ENCODE peak calls at places on chromosome 19, in five cellular contexts. I, Q, R, N and L are unnamed samples.

GRCh38 chr19:40908981-40909380 is 26.9 kb upstream of the CYP2A7 start:
- DNase-seq in I (no peak), Q (no peak), N (no peak), R (peak), L (no peak)

GRCh38 chr19:5956323-5956722 is 21.6 kb downstream of the RANBP3 start:
- DNase-seq in N (no peak), I (no peak), R (no peak), Q (no peak), L (no peak)

GRCh38 chr19:30223866-30224688 is 148.1 kb upstream of the ZNF536 start:
- DNase-seq in N (no peak), R (no peak), Q (no peak), I (no peak), L (no peak)

GRCh38 chr19:6577410-6578125 is 13.4 kb downstream of the CD70 start:
- DNase-seq in R (no peak), N (peak), Q (no peak), I (peak), L (no peak)

GRCh38 chr19:45305421-45305820 is 17.3 kb downstream of the CKM start:
- DNase-seq in Q (peak), I (no peak), R (peak), N (no peak), L (no peak)

GRCh38 chr19:46515290-46515609 is 19.6 kb upstream of the PNMA8B start:
- DNase-seq in Q (no peak), I (no peak), R (no peak), N (no peak), L (no peak)

GRCh38 chr19:37348060-37348459 is 22.8 kb upstream of the ZNF527 start:
- DNase-seq in I (no peak), R (no peak), N (no peak), Q (no peak), L (no peak)

GRCh38 chr19:18377026-18377425 is 8.9 kb upstream of the GDF15 start:
- DNase-seq in I (no peak), N (no peak), R (no peak), Q (no peak), L (no peak)

GRCh38 chr19:18364826-18365528 is 21.0 kb upstream of the GDF15 start:
- DNase-seq in N (no peak), I (peak), R (peak), Q (peak), L (peak)

GRCh38 chr19:18677156-18677555 is 6.3 kb upstream of the CRTC1 start:
- DNase-seq in R (no peak), I (no peak), N (no peak), Q (no peak), L (no peak)

GRCh38 chr19:56107626-56108351 is 13.3 kb downstream of the ZNF787 start:
- DNase-seq in I (no peak), R (peak), N (no peak), Q (no peak), L (no peak)

GRCh38 chr19:37979547-37980082 is 72.6 kb downstream of the SIPA1L3 start:
- DNase-seq in I (no peak), R (no peak), N (peak), Q (peak), L (no peak)

GRCh38 chr19:33394006-33394722 is 20.7 kb downstream of the CEBPG start:
- DNase-seq in R (no peak), N (no peak), Q (peak), I (no peak), L (peak)

GRCh38 chr19:45821570-45821969 is 6.5 kb upstream of the RSPH6A start:
- DNase-seq in I (no peak), Q (no peak), N (no peak), R (no peak), L (no peak)

GRCh38 chr19:5265260-5265659 is 75.4 kb downstream of the PTPRS start:
- DNase-seq in I (no peak), N (no peak), R (no peak), Q (no peak), L (no peak)

GRCh38 chr19:4977299-4978174 is 8.6 kb downstream of the KDM4B start:
- DNase-seq in Q (peak), I (peak), R (no peak), N (no peak), L (peak)

DNA sequence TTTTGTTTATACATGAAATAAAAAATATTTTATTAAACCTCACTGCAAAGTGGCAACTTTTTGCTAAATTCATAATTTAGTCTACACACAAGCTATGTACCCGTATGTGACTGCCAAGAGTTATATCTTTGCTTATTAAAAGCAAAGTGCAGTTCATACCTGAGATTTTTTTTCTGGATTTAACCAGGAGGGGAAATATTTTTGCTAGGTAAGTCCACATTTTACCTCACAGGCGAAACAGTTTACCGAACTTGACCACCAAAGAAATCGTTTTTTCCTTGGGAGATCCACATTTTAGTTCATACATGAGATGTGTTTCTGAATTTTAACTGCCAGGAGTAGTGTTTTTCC is 12.2 kb upstream of the JSRP1 start:
- DNase-seq in R (no peak), I (no peak), N (no peak), Q (no peak), L (no peak)
- H3K4me3 ChIP-seq in R (peak), I (peak), N (peak), Q (no peak), L (peak)

GRCh38 chr19:1814391-1814790 is 2.3 kb upstream of the ATP8B3 start:
- DNase-seq in R (no peak), N (no peak), Q (no peak), I (no peak), L (no peak)

GRCh38 chr19:1813837-1814217 is 1.8 kb upstream of the ATP8B3 start:
- DNase-seq in I (no peak), Q (no peak), R (no peak), N (no peak), L (no peak)

GRCh38 chr19:1812426-1813196 is 535 bp upstream of the ATP8B3 start:
- DNase-seq in I (peak), N (peak), Q (peak), R (peak), L (peak)

GRCh38 chr19:1811942-1812425 is at the start of gene ATP8B3:
- DNase-seq in Q (no peak), R (peak), N (no peak), I (no peak), L (no peak)

DNA sequence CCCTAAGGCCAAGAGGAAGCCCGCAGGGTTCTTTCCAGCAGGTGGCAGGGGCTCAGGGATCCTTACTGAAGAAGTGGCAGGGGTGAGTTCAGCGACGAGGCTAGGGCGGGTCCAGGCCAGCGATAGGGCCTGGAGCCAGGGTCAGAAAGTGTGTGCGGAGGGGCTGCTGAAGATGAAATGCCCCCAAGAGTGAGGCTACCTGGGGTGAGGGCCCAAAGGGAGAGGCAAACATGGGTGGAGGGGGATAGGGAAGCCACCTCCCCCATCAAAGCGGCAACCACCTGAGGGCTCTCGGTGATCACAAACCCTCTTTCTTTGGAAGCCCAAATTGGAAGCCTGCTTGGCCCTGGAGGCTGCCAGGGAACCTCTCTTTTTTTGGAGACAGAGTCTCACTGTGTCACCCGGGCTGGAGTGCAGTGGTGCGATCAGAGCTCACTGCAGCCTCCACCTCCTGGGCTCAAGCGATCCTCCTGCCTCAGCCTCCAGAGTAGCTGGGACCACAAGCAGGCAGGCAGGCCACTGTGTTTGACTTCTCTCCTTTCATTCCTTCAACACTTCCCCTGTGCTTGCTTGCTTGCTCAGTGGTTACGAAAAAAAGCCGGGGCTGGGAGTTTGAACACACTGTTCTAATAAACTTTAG is 1.2 kb upstream of the ATP8B3 start:
- DNase-seq in I (no peak), R (no peak), N (no peak), Q (no peak), L (no peak)
- H3K4me3 ChIP-seq in I (peak), R (peak), N (peak), Q (peak), L (peak)

GRCh38 chr19:13734751-13735150 is 29.6 kb upstream of the MRI1 start:
- DNase-seq in I (no peak), R (no peak), N (no peak), Q (no peak), L (no peak)

GRCh38 chr19:13727798-13728197 is 36.5 kb upstream of the MRI1 start:
- DNase-seq in I (no peak), R (no peak), N (no peak), Q (peak), L (peak)

GRCh38 chr19:13729859-13730258 is 34.5 kb upstream of the MRI1 start:
- DNase-seq in R (no peak), Q (no peak), N (no peak), I (no peak), L (peak)

GRCh38 chr19:13731147-13731964 is 33.0 kb upstream of the MRI1 start:
- DNase-seq in R (peak), N (peak), I (peak), Q (peak), L (peak)

GRCh38 chr19:13732337-13732736 is 32.0 kb upstream of the MRI1 start:
- DNase-seq in R (no peak), Q (no peak), I (no peak), N (no peak), L (no peak)
- H3K4me3 ChIP-seq in R (peak), Q (peak), I (peak), N (peak), L (peak)

GRCh38 chr19:42424345-42424707 is 2.9 kb downstream of the LIPE start:
- DNase-seq in N (no peak), Q (no peak), I (no peak), R (no peak), L (no peak)
- H3K4me3 ChIP-seq in N (no peak), Q (peak), I (no peak), R (no peak), L (peak)

DNA sequence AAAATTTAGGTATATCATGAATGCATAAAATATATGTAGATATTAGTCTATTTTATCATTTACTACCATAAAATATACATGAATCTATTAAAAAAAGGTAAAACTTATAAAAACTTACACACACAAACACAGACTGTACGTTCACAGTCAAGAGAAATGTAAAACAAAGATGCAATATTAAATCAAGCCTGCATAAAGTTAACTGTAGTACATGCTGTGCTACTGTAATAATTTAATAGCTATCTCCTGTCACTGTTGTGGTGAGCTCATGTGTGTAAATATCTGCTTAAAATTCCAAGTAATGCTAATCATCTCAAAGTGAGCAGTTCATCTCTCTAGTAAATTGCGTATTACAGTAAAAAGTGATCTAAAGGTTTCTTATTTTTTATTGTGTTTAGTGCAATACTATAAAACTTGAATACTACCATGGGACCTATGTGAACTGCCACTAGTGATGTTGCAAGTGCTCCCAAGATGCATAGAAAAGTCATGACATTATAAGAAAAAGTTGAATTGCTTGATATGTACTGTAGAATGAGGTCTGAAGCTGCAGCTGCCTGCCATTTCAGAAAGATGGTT is 762 bp upstream of the ZNF233 start:
- DNase-seq in R (no peak), Q (no peak), N (no peak), I (no peak), L (no peak)
- H3K4me3 ChIP-seq in R (peak), Q (no peak), N (no peak), I (no peak), L (no peak)

DNA sequence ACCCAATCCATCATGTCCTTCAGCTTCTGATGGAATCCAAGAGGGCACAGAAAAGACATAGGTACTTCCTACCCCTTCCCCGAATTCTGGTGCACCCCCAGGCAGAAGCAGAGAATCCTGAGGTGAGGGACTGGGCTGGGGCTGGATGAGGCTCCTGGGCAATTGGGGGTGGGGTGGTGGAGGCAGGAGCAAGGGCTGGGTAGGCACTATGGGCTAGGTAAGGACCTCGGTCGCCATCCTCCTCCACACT is 2.8 kb upstream of the KCNC3 start:
- DNase-seq in R (no peak), Q (no peak), N (no peak), I (no peak), L (no peak)
- H3K4me3 ChIP-seq in R (peak), Q (no peak), N (no peak), I (no peak), L (no peak)

GRCh38 chr19:16327501-16327900 is 2.9 kb downstream of the KLF2 start:
- DNase-seq in I (no peak), N (no peak), Q (no peak), R (no peak), L (no peak)

GRCh38 chr19:16327911-16328823 is 3.5 kb downstream of the KLF2 start:
- DNase-seq in N (no peak), Q (no peak), R (no peak), I (no peak), L (no peak)

GRCh38 chr19:16327131-16327450 is 2.5 kb downstream of the KLF2 start:
- DNase-seq in R (no peak), N (no peak), I (no peak), Q (no peak), L (no peak)

GRCh38 chr19:16330368-16330801 is 5.8 kb downstream of the KLF2 start:
- DNase-seq in Q (peak), R (no peak), I (no peak), N (no peak), L (no peak)

DNA sequence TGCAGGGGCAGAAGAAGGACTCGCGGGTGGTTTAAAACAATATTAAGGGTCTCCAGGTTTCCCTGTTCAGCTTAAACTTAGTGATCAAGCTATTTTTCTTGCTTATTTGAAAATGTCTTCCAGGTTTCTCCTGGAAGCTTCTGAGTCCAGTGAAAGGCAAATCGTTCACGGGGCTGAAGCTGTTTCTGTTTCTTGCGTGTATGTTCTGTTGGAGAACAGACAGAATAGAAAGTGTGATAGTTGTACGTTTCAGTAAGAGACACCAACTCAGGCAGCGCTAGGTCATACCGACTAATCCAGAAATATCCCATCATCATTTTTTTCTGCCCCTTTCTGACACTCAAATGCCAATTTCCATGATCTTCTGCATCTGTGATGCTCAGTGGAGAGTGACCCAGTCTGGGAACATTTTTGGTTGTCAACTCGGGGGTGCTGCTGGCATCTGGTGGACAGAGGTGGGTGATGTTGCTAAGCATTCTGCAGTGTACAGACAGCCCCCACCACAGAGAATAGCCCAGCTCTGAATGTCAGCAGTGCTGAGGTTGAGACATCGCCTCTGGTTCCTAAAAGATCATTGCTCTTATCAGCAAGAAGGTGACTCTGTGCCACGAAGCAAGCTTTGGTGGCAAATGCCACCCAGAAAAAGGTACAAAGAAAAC is 4.3 kb downstream of the KLF2 start:
- DNase-seq in R (no peak), Q (no peak), N (no peak), I (no peak), L (no peak)
- H3K4me3 ChIP-seq in R (no peak), Q (no peak), N (no peak), I (no peak), L (no peak)

GRCh38 chr19:3389876-3390361 is 23.5 kb downstream of the NFIC start:
- DNase-seq in I (no peak), R (peak), Q (no peak), N (no peak), L (no peak)

GRCh38 chr19:3386447-3387234 is 20.3 kb downstream of the NFIC start:
- DNase-seq in N (no peak), R (no peak), Q (no peak), I (no peak), L (no peak)

GRCh38 chr19:3392480-3392879 is 26.1 kb downstream of the NFIC start:
- DNase-seq in N (no peak), Q (no peak), R (no peak), I (no peak), L (no peak)

GRCh38 chr19:3387645-3388589 is 21.5 kb downstream of the NFIC start:
- DNase-seq in R (no peak), I (peak), N (no peak), Q (no peak), L (no peak)

DNA sequence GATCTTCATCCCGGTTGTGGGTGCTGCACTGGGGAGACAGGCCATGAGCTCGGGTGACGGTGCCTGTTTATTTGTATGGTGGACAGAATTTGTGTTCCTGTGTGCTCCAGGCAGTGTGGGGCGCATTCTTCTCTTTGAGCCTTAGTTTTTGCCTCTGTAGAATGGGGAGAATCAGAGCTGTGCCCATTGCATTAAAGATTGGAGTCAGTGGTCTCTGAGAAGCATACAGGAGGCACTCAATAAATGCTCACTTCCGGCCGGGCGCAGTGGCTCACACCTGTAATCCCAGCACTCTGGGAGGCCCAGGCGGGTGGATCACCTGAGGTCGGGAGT is 23.0 kb downstream of the NFIC start:
- DNase-seq in R (no peak), Q (no peak), I (no peak), N (no peak), L (no peak)
- H3K4me3 ChIP-seq in R (no peak), Q (no peak), I (no peak), N (no peak), L (no peak)

GRCh38 chr19:39542198-39542597 is 2.2 kb upstream of the EID2 start:
- DNase-seq in Q (no peak), I (no peak), N (no peak), R (peak), L (no peak)

GRCh38 chr19:39539165-39539518 is 819 bp downstream of the EID2 start:
- DNase-seq in Q (peak), R (peak), N (no peak), I (no peak), L (no peak)

GRCh38 chr19:39543477-39543857 is 3.5 kb upstream of the EID2 start:
- DNase-seq in R (no peak), N (no peak), Q (no peak), I (no peak), L (no peak)

GRCh38 chr19:39539519-39540332 is at the start of gene EID2:
- DNase-seq in Q (peak), R (peak), I (peak), N (peak), L (peak)

GRCh38 chr19:39540333-39540673 is 342 bp upstream of the EID2 start:
- DNase-seq in R (no peak), I (no peak), N (no peak), Q (no peak), L (no peak)
- H3K4me3 ChIP-seq in R (peak), I (peak), N (peak), Q (peak), L (peak)

GRCh38 chr19:35673121-35673804 is 6.9 kb downstream of the UPK1A start:
- DNase-seq in R (peak), N (no peak), I (peak), Q (peak), L (no peak)
- H3K4me3 ChIP-seq in R (peak), N (no peak), I (peak), Q (peak), L (peak)